ENCODE peak calls at places on chromosomes 13 and 19, in eight cellular contexts. I is MM.1S, J is mammary epithelial cell, E is fibroblast of pulmonary artery, A is mucosa of descending colon, Z is psoas muscle, T is neural progenitor cell, W is HFF-Myc. H is an unnamed sample.

GRCh38 chr13:50598338-50598737 is 245.2 kb downstream of the DLEU7 start:
- DNase-seq in I (no peak), J (no peak), E (no peak), A (no peak), Z (no peak), T (no peak), W (no peak), H (no peak)

GRCh38 chr19:41886761-41887710 is 4.1 kb downstream of the ARHGEF1 start:
- DNase-seq in I (no peak), J (peak), E (no peak), A (no peak), Z (no peak), T (no peak), W (no peak), H (no peak)

GRCh38 chr19:49387936-49388372 is at the start of gene KASH5:
- DNase-seq in I (peak), J (no peak), E (peak), A (peak), Z (peak), T (no peak), W (no peak), H (no peak)

GRCh38 chr13:110520431-110521295 is 40.9 kb downstream of the RAB20 start:
- DNase-seq in I (no peak), J (no peak), E (peak), A (peak), Z (peak), T (no peak), W (no peak), H (peak)

GRCh38 chr13:41408061-41408460 is 49.3 kb upstream of the RGCC start:
- DNase-seq in I (no peak), J (peak), E (no peak), A (no peak), Z (no peak), T (no peak), W (no peak), H (no peak)

GRCh38 chr13:30796833-30797601 is 61.7 kb downstream of the ALOX5AP start:
- DNase-seq in I (no peak), J (peak), E (peak), A (no peak), Z (no peak), T (no peak), W (no peak), H (no peak)

GRCh38 chr13:97200081-97200942 is 21.8 kb upstream of the MBNL2 start:
- DNase-seq in I (no peak), J (no peak), E (no peak), A (no peak), Z (no peak), T (no peak), W (no peak), H (no peak)

GRCh38 chr19:53659292-53659691 is 27.5 kb downstream of the DPRX start:
- DNase-seq in I (no peak), J (peak), E (peak), A (no peak), Z (no peak), T (peak), W (no peak), H (no peak)

GRCh38 chr19:47723573-47723923 is 10.3 kb downstream of the EHD2 start:
- DNase-seq in I (no peak), J (peak), E (peak), A (no peak), Z (peak), T (no peak), W (no peak), H (peak)

GRCh38 chr13:95676775-95677563 is at the start of gene DNAJC3:
- DNase-seq in I (peak), J (peak), E (peak), A (peak), Z (peak), T (peak), W (peak), H (peak)

GRCh38 chr19:43928820-43929219 is 6.3 kb downstream of the ZNF45 start:
- DNase-seq in I (no peak), J (no peak), E (no peak), A (no peak), Z (no peak), T (no peak), W (no peak), H (no peak)

GRCh38 chr19:17775991-17776803 is 18.7 kb upstream of the B3GNT3 start:
- DNase-seq in I (no peak), J (no peak), E (no peak), A (no peak), Z (no peak), T (no peak), W (no peak), H (peak)

GRCh38 chr13:65036999-65037398 is 2193.1 kb downstream of the PCDH9 start:
- DNase-seq in I (no peak), J (no peak), E (no peak), A (no peak), Z (no peak), T (no peak), W (no peak), H (no peak)

GRCh38 chr13:103188688-103189326 is 122.6 kb upstream of the SLC10A2 start:
- DNase-seq in I (peak), J (peak), E (peak), A (no peak), Z (no peak), T (peak), W (no peak), H (peak)

GRCh38 chr13:97301382-97302095 is 79.4 kb downstream of the MBNL2 start:
- DNase-seq in I (no peak), J (no peak), E (no peak), A (no peak), Z (no peak), T (no peak), W (no peak), H (no peak)

GRCh38 chr13:32125221-32125621 is 93.6 kb downstream of the FRY start:
- DNase-seq in I (no peak), J (peak), E (peak), A (no peak), Z (no peak), T (no peak), W (peak), H (peak)

GRCh38 chr13:83295684-83296083 is 586.6 kb downstream of the SLITRK1 start:
- DNase-seq in I (no peak), J (no peak), E (no peak), A (no peak), Z (no peak), T (no peak), W (no peak), H (no peak)

GRCh38 chr13:91946498-91947070 is 548.2 kb downstream of the GPC5 start:
- DNase-seq in I (peak), J (peak), E (peak), A (peak), Z (no peak), T (peak), W (no peak), H (peak)

GRCh38 chr19:46412983-46413261 is 442 bp downstream of the CCDC8 start:
- DNase-seq in I (no peak), J (no peak), E (no peak), A (no peak), Z (no peak), T (no peak), W (no peak), H (no peak)

GRCh38 chr13:74067818-74068217 is 66.4 kb downstream of the KLF12 start:
- DNase-seq in I (no peak), J (peak), E (no peak), A (no peak), Z (no peak), T (no peak), W (no peak), H (peak)

GRCh38 chr13:36341718-36342117 is 4.5 kb downstream of the SPART start:
- DNase-seq in I (no peak), J (peak), E (peak), A (no peak), Z (no peak), T (no peak), W (no peak), H (peak)

GRCh38 chr13:58999851-59000250 is 1163.9 kb downstream of the DIAPH3 start:
- DNase-seq in I (no peak), J (no peak), E (no peak), A (no peak), Z (no peak), T (no peak), W (no peak), H (no peak)

GRCh38 chr13:96996097-96996496 is 1.8 kb upstream of the OXGR1 start:
- DNase-seq in I (no peak), J (no peak), E (no peak), A (no peak), Z (no peak), T (no peak), W (no peak), H (no peak)

GRCh38 chr13:99380921-99381645 is 73.9 kb upstream of the GPR183 start:
- DNase-seq in I (no peak), J (no peak), E (no peak), A (no peak), Z (no peak), T (no peak), W (no peak), H (no peak)

GRCh38 chr13:30874561-30874960 is 31.5 kb upstream of the MEDAG start:
- DNase-seq in I (no peak), J (no peak), E (no peak), A (no peak), Z (peak), T (no peak), W (no peak), H (no peak)

GRCh38 chr13:97448503-97449251 is 14.7 kb downstream of the RAP2A start:
- DNase-seq in I (no peak), J (no peak), E (no peak), A (no peak), Z (no peak), T (peak), W (no peak), H (no peak)

GRCh38 chr13:97125810-97126738 is 96.1 kb upstream of the MBNL2 start:
- DNase-seq in I (no peak), J (peak), E (peak), A (no peak), Z (peak), T (no peak), W (no peak), H (peak)

GRCh38 chr19:46346821-46347571 is at the start of gene PPP5C:
- DNase-seq in I (peak), J (peak), E (peak), A (peak), Z (peak), T (peak), W (peak), H (peak)

GRCh38 chr19:49149652-49150105 is 5.5 kb downstream of the HRC start:
- DNase-seq in I (peak), J (peak), E (peak), A (peak), Z (peak), T (peak), W (no peak), H (peak)

GRCh38 chr19:416416-416815 is 7.5 kb upstream of the C2CD4C start:
- DNase-seq in I (no peak), J (no peak), E (no peak), A (no peak), Z (no peak), T (no peak), W (no peak), H (no peak)

GRCh38 chr19:453606-454005 is 7.2 kb downstream of the SHC2 start:
- DNase-seq in I (no peak), J (no peak), E (no peak), A (no peak), Z (no peak), T (no peak), W (no peak), H (no peak)

GRCh38 chr13:50115695-50116094 is 100.5 kb downstream of the KCNRG start:
- DNase-seq in I (no peak), J (no peak), E (no peak), A (no peak), Z (no peak), T (no peak), W (no peak), H (no peak)

GRCh38 chr13:49652691-49653305 is 24.5 kb downstream of the ARL11 start:
- DNase-seq in I (no peak), J (no peak), E (peak), A (peak), Z (peak), T (peak), W (no peak), H (peak)

GRCh38 chr13:20706661-20707060 is 3.2 kb downstream of the IL17D start:
- DNase-seq in I (no peak), J (no peak), E (no peak), A (no peak), Z (no peak), T (no peak), W (no peak), H (no peak)

GRCh38 chr19:55552620-55553019 is 7.3 kb upstream of the SBK3 start:
- DNase-seq in I (peak), J (peak), E (peak), A (no peak), Z (no peak), T (no peak), W (no peak), H (peak)

GRCh38 chr13:112168771-112169170 is 101.8 kb downstream of the SOX1 start:
- DNase-seq in I (peak), J (no peak), E (no peak), A (no peak), Z (no peak), T (no peak), W (no peak), H (no peak)

GRCh38 chr13:79435549-79435948 is 29.5 kb upstream of the RBM26 start:
- DNase-seq in I (no peak), J (peak), E (peak), A (peak), Z (no peak), T (no peak), W (no peak), H (peak)

GRCh38 chr13:68275758-68276157 is 1045.6 kb upstream of the PCDH9 start:
- DNase-seq in I (no peak), J (no peak), E (no peak), A (no peak), Z (no peak), T (no peak), W (no peak), H (no peak)

GRCh38 chr13:33316890-33317289 is 31.3 kb upstream of the STARD13 start:
- DNase-seq in I (no peak), J (no peak), E (no peak), A (no peak), Z (no peak), T (no peak), W (no peak), H (no peak)

GRCh38 chr19:23439623-23440022 is 44.4 kb upstream of the ZNF91 start:
- DNase-seq in I (no peak), J (no peak), E (no peak), A (no peak), Z (no peak), T (no peak), W (no peak), H (no peak)

GRCh38 chr19:23440207-23440606 is 44.9 kb upstream of the ZNF91 start:
- DNase-seq in I (no peak), J (no peak), E (no peak), A (no peak), Z (no peak), T (no peak), W (no peak), H (no peak)

GRCh38 chr19:23436944-23437343 is 41.7 kb upstream of the ZNF91 start:
- DNase-seq in I (peak), J (no peak), E (no peak), A (no peak), Z (no peak), T (no peak), W (no peak), H (no peak)

GRCh38 chr19:23437901-23438300 is 42.6 kb upstream of the ZNF91 start:
- DNase-seq in I (peak), J (no peak), E (no peak), A (no peak), Z (no peak), T (no peak), W (no peak), H (no peak)

DNA sequence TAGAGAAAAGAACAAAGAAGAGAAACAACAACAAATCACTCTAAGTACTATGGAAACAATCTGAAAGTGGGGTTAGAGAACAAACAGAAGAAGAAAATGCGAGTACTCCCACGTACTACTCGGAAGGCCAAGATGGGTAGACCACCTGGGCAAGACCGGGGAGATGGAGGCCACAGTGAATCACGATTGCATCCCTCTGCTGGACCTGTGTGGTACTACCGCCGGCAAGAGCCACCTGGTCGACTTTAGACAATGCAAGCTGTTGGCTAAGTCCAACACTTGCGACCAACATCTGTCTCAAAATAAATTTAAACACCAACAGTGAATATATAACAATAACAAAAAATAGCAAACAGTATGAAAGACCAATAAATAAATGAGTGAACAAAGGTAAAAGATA is 45.5 kb upstream of the ZNF91 start:
- DNase-seq in I (peak), J (no peak), E (no peak), A (no peak), Z (no peak), T (no peak), W (no peak), H (no peak)
- TF ChIP-seq CTCF in I (peak), J (peak), E (peak), A (no peak), Z (peak), T (peak), W (peak), H (peak)

GRCh38 chr13:90732049-90732448 is 615.4 kb upstream of the MIR17HG start:
- DNase-seq in I (no peak), J (peak), E (no peak), A (no peak), Z (no peak), T (peak), W (no peak), H (peak)
- TF ChIP-seq CTCF in I (no peak), J (peak), E (no peak), A (no peak), Z (no peak), T (peak), W (no peak), H (no peak)

GRCh38 chr19:4140237-4140711 is 13.2 kb upstream of the CREB3L3 start:
- DNase-seq in I (peak), J (peak), E (peak), A (peak), Z (no peak), T (peak), W (no peak), H (peak)
- TF ChIP-seq CTCF in I (peak), J (peak), E (peak), A (peak), Z (peak), T (peak), W (peak), H (peak)

GRCh38 chr19:18896421-18896841 is 473 bp upstream of the CERS1 start:
- DNase-seq in I (no peak), J (peak), E (no peak), A (no peak), Z (no peak), T (peak), W (no peak), H (no peak)
- TF ChIP-seq CTCF in I (no peak), J (no peak), E (no peak), A (no peak), Z (no peak), T (no peak), W (no peak), H (no peak)

DNA sequence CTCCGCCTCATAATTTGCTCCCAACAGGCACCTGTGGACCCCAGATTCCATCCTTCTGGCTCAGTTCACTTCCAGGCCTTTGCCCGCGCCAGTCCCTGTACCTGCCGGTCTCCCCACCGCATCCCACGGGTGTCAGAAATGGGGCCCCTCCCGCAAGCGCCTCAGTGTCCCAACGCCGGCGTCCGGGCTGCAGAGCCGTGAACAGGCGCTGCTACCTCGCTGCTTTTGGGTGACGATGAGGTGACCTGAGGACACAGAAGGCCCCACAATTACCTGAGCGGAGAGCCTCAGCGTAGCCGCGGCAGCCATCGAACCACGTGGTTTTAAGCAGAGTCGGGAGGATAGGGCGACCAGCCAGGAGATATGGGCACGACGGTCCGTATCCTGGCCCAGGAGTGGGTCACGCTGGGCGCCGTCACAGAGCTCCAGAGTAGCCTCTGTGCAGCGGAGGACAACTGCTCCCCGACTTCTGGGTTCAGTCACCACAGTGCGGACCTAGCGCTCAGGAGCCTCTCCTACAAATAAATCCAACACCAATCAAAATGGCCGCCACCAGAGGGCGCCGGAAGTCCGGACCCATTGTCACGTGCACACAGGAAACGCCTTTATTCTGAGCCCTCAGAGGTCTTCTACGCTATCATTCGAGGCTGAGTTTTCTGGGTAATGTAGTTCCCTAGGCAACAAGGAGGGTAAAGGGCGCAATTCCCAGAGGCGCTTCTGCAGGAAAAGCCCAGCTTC is at the start of gene ZNF814:
- DNase-seq in I (no peak), J (peak), E (peak), A (peak), Z (peak), T (peak), W (peak), H (no peak)
- TF ChIP-seq CTCF in I (no peak), J (peak), E (peak), A (no peak), Z (peak), T (peak), W (peak), H (peak)

GRCh38 chr19:37929512-37929911 is 22.5 kb downstream of the SIPA1L3 start:
- DNase-seq in I (no peak), J (no peak), E (no peak), A (no peak), Z (no peak), T (no peak), W (no peak), H (no peak)
- TF ChIP-seq CTCF in I (no peak), J (no peak), E (no peak), A (no peak), Z (no peak), T (no peak), W (no peak), H (no peak)

GRCh38 chr13:108610517-108610916 is 18.9 kb upstream of the MYO16 start:
- DNase-seq in I (no peak), J (no peak), E (no peak), A (no peak), Z (no peak), T (no peak), W (no peak), H (no peak)
- TF ChIP-seq CTCF in I (no peak), J (no peak), E (no peak), A (no peak), Z (no peak), T (no peak), W (no peak), H (no peak)

DNA sequence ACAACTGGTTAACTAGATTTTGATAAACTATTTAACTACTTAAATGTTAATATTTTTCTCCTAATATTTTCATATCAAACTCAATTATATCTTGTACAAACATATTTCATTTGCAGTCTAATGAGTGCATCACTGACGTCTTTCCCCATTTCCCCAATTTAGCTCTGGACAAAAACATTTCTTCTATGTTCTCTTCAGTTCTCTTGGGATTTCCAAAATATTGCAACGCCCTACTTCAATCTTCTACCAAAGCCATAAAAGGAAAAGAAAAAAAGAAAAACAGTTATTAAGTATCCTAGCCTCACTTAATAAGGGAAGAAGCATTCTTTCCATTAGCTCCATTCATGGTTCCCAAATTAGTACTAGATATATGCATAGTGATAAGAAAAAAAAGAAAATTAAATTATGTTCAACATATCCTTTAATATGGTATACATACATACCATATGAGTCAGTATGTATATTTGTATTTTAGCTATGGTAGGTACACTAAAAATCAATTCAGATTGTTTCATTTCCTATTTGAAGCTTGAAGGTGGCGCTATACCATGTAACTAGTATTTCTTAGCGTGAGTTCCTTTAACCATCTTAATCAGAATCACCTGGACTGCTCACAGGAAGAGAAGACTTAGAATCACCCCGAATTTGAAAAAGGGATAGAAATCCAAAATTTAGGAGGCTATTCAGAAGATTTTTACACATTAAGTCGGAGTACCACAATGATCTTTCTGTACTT is 9.9 kb downstream of the FBXL3 start:
- DNase-seq in I (no peak), J (no peak), E (no peak), A (no peak), Z (no peak), T (no peak), W (no peak), H (no peak)
- TF ChIP-seq CTCF in I (no peak), J (no peak), E (no peak), A (no peak), Z (no peak), T (peak), W (no peak), H (no peak)

GRCh38 chr19:29667941-29668340 is 2.7 kb downstream of the PLEKHF1 start:
- DNase-seq in I (no peak), J (no peak), E (no peak), A (peak), Z (no peak), T (no peak), W (no peak), H (no peak)
- TF ChIP-seq CTCF in I (no peak), J (no peak), E (no peak), A (no peak), Z (peak), T (no peak), W (no peak), H (no peak)